ENCODE peak calls at places on chromosomes 7 and 10, in eight cellular contexts. L is activated naive CD4-positive, alpha-beta T cell treated with Interleukin-2 at 50 U/mL for 16 hours; T is HS-5; C is KG1; Q is ovary; A is GM18507; R is NCI-H1048; I is fibroblast of lung. K is an unnamed sample.

GRCh38 chr10:29773675-29774091 is 138.9 kb upstream of the SVIL start:
- DNase-seq in L (no peak), T (no peak), C (no peak), Q (no peak), A (no peak), R (no peak), I (no peak), K (no peak)

GRCh38 chr10:72087392-72087968 is 871 bp downstream of the SPOCK2 start:
- DNase-seq in L (peak), T (no peak), C (no peak), Q (no peak), A (no peak), R (no peak), I (no peak), K (no peak)

GRCh38 chr10:124612611-124613498 is 131.3 kb downstream of the FAM53B start:
- DNase-seq in L (peak), T (no peak), C (no peak), Q (peak), A (no peak), R (no peak), I (peak), K (no peak)

GRCh38 chr7:73881352-73882059 is 20.5 kb downstream of the TMEM270 start:
- DNase-seq in L (no peak), T (no peak), C (no peak), Q (no peak), A (no peak), R (no peak), I (no peak), K (no peak)

GRCh38 chr10:61346946-61347345 is 106.2 kb downstream of the TMEM26 start:
- DNase-seq in L (no peak), T (no peak), C (no peak), Q (no peak), A (no peak), R (no peak), I (no peak), K (no peak)

GRCh38 chr10:72567421-72567820 is 58.5 kb downstream of the MICU1 start:
- DNase-seq in L (no peak), T (peak), C (no peak), Q (no peak), A (no peak), R (no peak), I (peak), K (no peak)

GRCh38 chr10:29976134-29976533 is 83.3 kb downstream of the JCAD start:
- DNase-seq in L (no peak), T (no peak), C (no peak), Q (no peak), A (no peak), R (no peak), I (no peak), K (no peak)

GRCh38 chr7:2195403-2196246 is 37.1 kb downstream of the MAD1L1 start:
- DNase-seq in L (no peak), T (no peak), C (no peak), Q (no peak), A (no peak), R (no peak), I (no peak), K (no peak)

GRCh38 chr7:12770227-12770975 is 83.0 kb downstream of the ARL4A start:
- DNase-seq in L (no peak), T (no peak), C (no peak), Q (no peak), A (no peak), R (no peak), I (peak), K (no peak)

GRCh38 chr7:88217675-88218427 is 2.0 kb downstream of the SRI start:
- DNase-seq in L (no peak), T (no peak), C (no peak), Q (no peak), A (no peak), R (no peak), I (peak), K (no peak)

GRCh38 chr7:17968791-17969715 is 28.8 kb upstream of the SNX13 start:
- DNase-seq in L (no peak), T (no peak), C (no peak), Q (no peak), A (no peak), R (no peak), I (no peak), K (no peak)

GRCh38 chr10:14478639-14479038 is 147.9 kb upstream of the FRMD4A start:
- DNase-seq in L (peak), T (no peak), C (no peak), Q (peak), A (no peak), R (no peak), I (peak), K (no peak)

GRCh38 chr10:12419279-12419847 is 70.0 kb downstream of the CAMK1D start:
- DNase-seq in L (peak), T (peak), C (no peak), Q (no peak), A (no peak), R (no peak), I (peak), K (peak)

GRCh38 chr10:13792011-13792410 is 205.2 kb downstream of the PRPF18 start:
- DNase-seq in L (no peak), T (no peak), C (no peak), Q (no peak), A (no peak), R (no peak), I (no peak), K (no peak)

GRCh38 chr10:11058965-11059364 is 41.3 kb downstream of the CELF2 start:
- DNase-seq in L (no peak), T (no peak), C (no peak), Q (no peak), A (no peak), R (no peak), I (peak), K (no peak)

GRCh38 chr7:143042821-143043271 is 9.3 kb upstream of the OR6V1 start:
- DNase-seq in L (no peak), T (no peak), C (no peak), Q (no peak), A (no peak), R (no peak), I (no peak), K (no peak)

GRCh38 chr10:71712572-71713134 is 6.9 kb downstream of the C10orf105 start:
- DNase-seq in L (no peak), T (no peak), C (no peak), Q (no peak), A (no peak), R (no peak), I (no peak), K (no peak)

GRCh38 chr10:77498210-77498609 is 139.4 kb downstream of the KCNMA1 start:
- DNase-seq in L (no peak), T (no peak), C (no peak), Q (no peak), A (no peak), R (no peak), I (no peak), K (no peak)

GRCh38 chr7:80088705-80089104 is 45.9 kb upstream of the GNAI1 start:
- DNase-seq in L (no peak), T (no peak), C (no peak), Q (no peak), A (no peak), R (no peak), I (peak), K (no peak)

GRCh38 chr7:30510124-30511074 is 5.8 kb upstream of the GGCT start:
- DNase-seq in L (peak), T (no peak), C (peak), Q (no peak), A (no peak), R (peak), I (peak), K (no peak)

GRCh38 chr10:12481956-12482355 is 132.6 kb downstream of the CAMK1D start:
- DNase-seq in L (no peak), T (no peak), C (no peak), Q (no peak), A (no peak), R (no peak), I (no peak), K (no peak)

GRCh38 chr10:2130906-2131305 is 393.6 kb upstream of the ADARB2 start:
- DNase-seq in L (no peak), T (no peak), C (no peak), Q (no peak), A (no peak), R (no peak), I (no peak), K (no peak)

GRCh38 chr10:43396928-43397624 is 11.9 kb downstream of the HNRNPF start:
- DNase-seq in L (peak), T (peak), C (peak), Q (peak), A (peak), R (peak), I (peak), K (no peak)

GRCh38 chr10:69374931-69375306 is 41.8 kb downstream of the TACR2 start:
- DNase-seq in L (no peak), T (no peak), C (no peak), Q (no peak), A (no peak), R (no peak), I (no peak), K (no peak)

GRCh38 chr7:101804642-101805401 is 12.6 kb upstream of the CUX1 start:
- DNase-seq in L (no peak), T (no peak), C (no peak), Q (no peak), A (no peak), R (no peak), I (peak), K (no peak)

GRCh38 chr10:33201056-33201780 is 133.2 kb downstream of the NRP1 start:
- DNase-seq in L (no peak), T (no peak), C (no peak), Q (no peak), A (no peak), R (no peak), I (no peak), K (no peak)

GRCh38 chr7:143882020-143882610 is 19.9 kb downstream of the TCAF1 start:
- DNase-seq in L (no peak), T (no peak), C (no peak), Q (peak), A (no peak), R (no peak), I (peak), K (no peak)

GRCh38 chr7:39219869-39220268 is 242.2 kb downstream of the POU6F2 start:
- DNase-seq in L (no peak), T (no peak), C (no peak), Q (no peak), A (no peak), R (no peak), I (no peak), K (no peak)

GRCh38 chr10:117544729-117545140 is 2.2 kb downstream of the EMX2 start:
- DNase-seq in L (no peak), T (no peak), C (no peak), Q (peak), A (no peak), R (no peak), I (no peak), K (no peak)

GRCh38 chr10:124992462-124993344 is 50.8 kb downstream of the ZRANB1 start:
- DNase-seq in L (peak), T (no peak), C (peak), Q (peak), A (no peak), R (no peak), I (peak), K (peak)

GRCh38 chr10:122056431-122057094 is 67.6 kb downstream of the TACC2 start:
- DNase-seq in L (no peak), T (no peak), C (no peak), Q (no peak), A (no peak), R (no peak), I (no peak), K (no peak)

GRCh38 chr10:36739884-36740445 is 385.4 kb upstream of the ANKRD30A start:
- DNase-seq in L (no peak), T (no peak), C (no peak), Q (no peak), A (no peak), R (no peak), I (no peak), K (no peak)

GRCh38 chr7:84091318-84091717 is 103.3 kb downstream of the SEMA3A start:
- DNase-seq in L (no peak), T (no peak), C (no peak), Q (no peak), A (no peak), R (no peak), I (no peak), K (no peak)